ENCODE peak calls at places on chromosomes 1 and 21, in six cellular contexts. Z is H9, U is IMR-90, G is mesenchymal stem cell, B is H1, T is neuronal stem cell. H is an unnamed sample.
A peak's percentile ranks its signal among the peaks of the same experiment; 100 is the strongest.

GRCh38 chr21:33943293-33943692 is 27.7 kb upstream of the ATP5PO start:
- DNase-seq in U (no peak), G (no peak), B (no peak), Z (no peak), T (no peak), H (peak; percentile 2)

GRCh38 chr1:210132582-210132981 is 100.0 kb upstream of the SERTAD4 start:
- DNase-seq in Z (no peak), B (no peak), G (peak; percentile 52), U (peak; percentile 40), T (peak; percentile 41), H (peak; percentile 65)

GRCh38 chr21:39136711-39137110 is 46.5 kb downstream of the PSMG1 start:
- DNase-seq in B (no peak), G (peak; percentile 64), T (no peak), Z (no peak), U (peak; percentile 47), H (peak; percentile 83)

GRCh38 chr1:3148171-3148570 is 79.2 kb downstream of the PRDM16 start:
- DNase-seq in G (no peak), U (no peak), T (no peak), B (no peak), Z (no peak), H (no peak)

GRCh38 chr21:37408464-37409193 is 42.1 kb downstream of the DYRK1A start:
- DNase-seq in T (no peak), U (no peak), G (peak; percentile 34), B (no peak), Z (no peak), H (no peak)

GRCh38 chr1:41371630-41372599 is 10.7 kb downstream of the FOXO6 start:
- DNase-seq in B (peak; percentile 80), G (no peak), T (no peak), Z (peak; percentile 96), U (no peak), H (peak; percentile 51)

GRCh38 chr1:172089768-172090510 is 248.6 kb downstream of the DNM3 start:
- DNase-seq in U (peak; percentile 40), T (peak; percentile 14), B (peak; percentile 57), G (peak; percentile 51), Z (peak; percentile 69), H (peak; percentile 38)

GRCh38 chr21:45102391-45102932 is 28.1 kb downstream of the ADARB1 start:
- DNase-seq in G (peak; percentile 59), Z (no peak), B (no peak), U (no peak), T (no peak), H (no peak)

GRCh38 chr21:29184047-29184446 is 53.6 kb downstream of the MAP3K7CL start:
- DNase-seq in Z (no peak), G (no peak), T (no peak), U (no peak), B (no peak), H (peak; percentile 16)

GRCh38 chr21:30839304-30839703 is 9.7 kb upstream of the KRTAP7-1 start:
- DNase-seq in G (no peak), Z (peak; percentile 73), U (no peak), T (peak; percentile 27), B (peak; percentile 29), H (peak; percentile 36)

GRCh38 chr1:160826546-160826945 is 30.6 kb downstream of the LY9 start:
- DNase-seq in B (no peak), G (peak; percentile 24), T (no peak), Z (no peak), U (no peak), H (peak; percentile 61)

GRCh38 chr1:29550119-29550841 is 314.0 kb downstream of the PTPRU start:
- DNase-seq in U (no peak), B (no peak), T (no peak), G (no peak), Z (peak; percentile 42), H (no peak)

GRCh38 chr21:40926238-40926637 is 79.3 kb upstream of the DSCAM start:
- DNase-seq in B (no peak), Z (no peak), U (no peak), G (no peak), T (no peak), H (no peak)

GRCh38 chr1:51946300-51946699 is 44.2 kb downstream of the RAB3B start:
- DNase-seq in Z (no peak), G (peak; percentile 26), B (no peak), T (no peak), U (peak; percentile 78), H (no peak)

GRCh38 chr1:155086856-155087535 is 8.4 kb downstream of the EFNA3 start:
- DNase-seq in U (no peak), G (no peak), B (no peak), Z (no peak), T (no peak), H (no peak)

GRCh38 chr1:234782821-234783220 is 172.8 kb upstream of the IRF2BP2 start:
- DNase-seq in G (no peak), Z (peak; percentile 38), B (no peak), U (no peak), T (no peak), H (peak; percentile 11)

GRCh38 chr1:193183019-193183643 is 3.3 kb downstream of the B3GALT2 start:
- DNase-seq in G (peak; percentile 65), Z (no peak), U (peak; percentile 71), B (no peak), T (peak; percentile 37), H (peak; percentile 3)

GRCh38 chr1:231357831-231358354 is 19.8 kb downstream of the SPRTN start:
- DNase-seq in U (peak; percentile 79), T (peak; percentile 38), B (no peak), Z (no peak), G (peak; percentile 78), H (peak; percentile 77)

GRCh38 chr1:11682287-11682771 is 1.4 kb upstream of the MAD2L2 start:
- DNase-seq in U (no peak), B (no peak), T (no peak), Z (peak; percentile 83), G (no peak), H (no peak)
- H3K27me3 ChIP-seq in U (peaks cover 5% of the 10 kb centered on the region), B (no peaks in the 10 kb centered on the region), T (no peaks in the 10 kb centered on the region), Z (no peaks in the 10 kb centered on the region), G (peaks cover 25% of the 10 kb centered on the region), H (no peaks in the 10 kb centered on the region)

GRCh38 chr1:201641524-201642253 is 102.8 kb downstream of the NAV1 start:
- DNase-seq in U (no peak), G (no peak), B (no peak), T (no peak), Z (no peak), H (no peak)
- H3K27ac ChIP-seq in U (peak overlapping the region; percentile 66), G (no peak overlapping the region), B (no peak overlapping the region), T (no peak overlapping the region), Z (no peak overlapping the region), H (no peak overlapping the region)

GRCh38 chr1:65319141-65319540 is 9.8 kb downstream of the DNAJC6 start:
- DNase-seq in B (no peak), T (no peak), Z (no peak), G (no peak), U (no peak), H (no peak)
- H4K91ac ChIP-seq in B (no peak overlapping the region), T (no peak overlapping the region), Z (no peak overlapping the region), G (no peak overlapping the region), U (no peak overlapping the region), H (no peak overlapping the region)

DNA sequence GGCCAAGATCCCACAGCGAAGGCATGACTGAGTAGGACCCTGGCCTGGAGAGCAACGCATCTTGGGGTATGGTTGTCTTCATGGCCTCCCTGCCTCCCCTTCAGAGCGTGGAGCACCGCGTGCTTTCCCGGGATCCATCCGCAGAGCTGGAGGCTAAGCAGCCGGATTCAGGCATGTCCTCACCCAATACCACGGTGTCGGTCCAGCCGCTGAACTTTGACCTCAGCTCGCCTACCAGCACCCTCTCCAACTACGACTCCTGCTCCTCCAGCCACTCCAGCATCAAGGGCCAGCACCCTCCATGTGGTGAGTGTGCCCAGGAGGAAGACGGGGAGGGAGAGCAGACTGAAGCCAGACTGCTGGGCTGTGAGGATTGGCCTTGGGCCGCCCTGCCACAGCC is 19.8 kb downstream of the ESPN start:
- DNase-seq in U (no peak), T (no peak), G (no peak), Z (no peak), B (no peak), H (no peak)
- H3K27me3 ChIP-seq in U (peaks cover 63% of the 10 kb centered on the region), T (peaks cover 71% of the 10 kb centered on the region), G (peaks cover 69% of the 10 kb centered on the region), Z (peaks cover 4% of the 10 kb centered on the region), B (no peaks in the 10 kb centered on the region), H (peaks cover 17% of the 10 kb centered on the region)

GRCh38 chr1:27141266-27142003 is 13.5 kb downstream of the SLC9A1 start:
- DNase-seq in B (no peak), Z (peak; percentile 56), T (no peak), G (no peak), U (no peak), H (no peak)

GRCh38 chr1:27144920-27145661 is 9.8 kb downstream of the SLC9A1 start:
- DNase-seq in Z (no peak), U (peak; percentile 87), B (no peak), G (peak; percentile 77), T (no peak), H (no peak)

GRCh38 chr1:27142464-27142863 is 12.5 kb downstream of the SLC9A1 start:
- DNase-seq in T (no peak), Z (peak; percentile 62), B (no peak), U (no peak), G (no peak), H (peak; percentile 98)

GRCh38 chr1:27144349-27144748 is 10.6 kb downstream of the SLC9A1 start:
- DNase-seq in G (no peak), U (no peak), T (no peak), B (no peak), Z (no peak), H (peak; percentile 99)

DNA sequence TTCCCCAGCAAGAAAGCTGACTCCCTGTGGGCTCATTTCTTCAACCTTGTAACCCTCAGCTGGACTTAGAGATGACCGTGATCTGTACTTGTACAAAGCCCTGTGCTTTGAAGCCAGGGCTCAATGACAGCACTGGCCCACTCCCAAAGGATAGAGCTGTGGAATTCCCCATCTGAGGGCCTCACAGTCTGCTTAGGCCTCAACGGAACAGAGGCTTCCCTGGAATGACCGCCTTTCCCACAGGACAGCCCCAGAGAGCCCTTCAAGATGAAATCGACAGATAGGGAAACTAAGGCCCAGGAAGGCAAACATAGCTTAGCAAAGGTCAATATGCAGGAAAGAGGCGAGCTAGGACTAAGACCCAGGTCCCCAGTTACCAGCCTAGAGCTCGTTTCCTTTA is 11.5 kb downstream of the SLC9A1 start:
- DNase-seq in B (no peak), G (peak; percentile 53), T (no peak), U (peak; percentile 66), Z (no peak), H (no peak)
- H3K27ac ChIP-seq in B (no peak overlapping the region), G (no peak overlapping the region), T (no peak overlapping the region), U (no peak overlapping the region), Z (no peak overlapping the region), H (peak overlapping the region; percentile 86)

GRCh38 chr1:186736971-186737685 is 56.9 kb upstream of the PTGS2 start:
- DNase-seq in B (no peak), U (no peak), G (no peak), T (no peak), Z (no peak), H (no peak)

GRCh38 chr1:186740324-186740723 is 60.1 kb upstream of the PTGS2 start:
- DNase-seq in G (no peak), Z (no peak), U (no peak), B (no peak), T (no peak), H (no peak)

GRCh38 chr1:186741640-186742039 is 61.4 kb upstream of the PTGS2 start:
- DNase-seq in T (no peak), G (no peak), B (no peak), Z (no peak), U (no peak), H (no peak)

GRCh38 chr1:186738896-186739295 is 58.7 kb upstream of the PTGS2 start:
- DNase-seq in Z (no peak), G (no peak), U (no peak), B (no peak), T (no peak), H (no peak)

GRCh38 chr1:186739515-186739914 is 59.3 kb upstream of the PTGS2 start:
- DNase-seq in T (no peak), U (no peak), B (no peak), G (no peak), Z (no peak), H (no peak)
- H4K91ac ChIP-seq in T (no peak overlapping the region), U (no peak overlapping the region), B (no peak overlapping the region), G (no peak overlapping the region), Z (no peak overlapping the region), H (no peak overlapping the region)

GRCh38 chr1:37038079-37038702 is 3.9 kb upstream of the GRIK3 start:
- DNase-seq in Z (peak; percentile 52), T (no peak), U (no peak), B (no peak), G (no peak), H (no peak)
- H3K27me3 ChIP-seq in Z (peaks cover 16% of the 10 kb centered on the region), T (peaks cover 74% of the 10 kb centered on the region), U (peaks cover 29% of the 10 kb centered on the region), B (peaks cover 15% of the 10 kb centered on the region), G (peaks cover 84% of the 10 kb centered on the region), H (peaks cover 44% of the 10 kb centered on the region)